ENCODE peak calls at places on chromosome 14, in ten cellular contexts. I is CD4-positive, CD25-positive, alpha-beta regulatory T cell; R is CD8-positive, alpha-beta T cell; M is cardiac muscle cell; L is endothelial cell of umbilical vein; F is right cardiac atrium; P is fibroblast of lung; W is tibial nerve; Q is lower lobe of right lung; J is SK-N-SH. U is an unnamed sample. For H3K9me3, the result is how much of the 10 kb centered on the place peaks cover.

GRCh38 chr14:47102472-47102871 is 450.9 kb upstream of the RPL10L start:
- DNase-seq in I (no peak), R (no peak), M (no peak), L (no peak), F (no peak), P (no peak), W (no peak), Q (no peak), J (no peak), U (no peak)

GRCh38 chr14:74792249-74793039 is 29.3 kb downstream of the YLPM1 start:
- DNase-seq in I (peak), R (no peak), M (no peak), L (peak), F (no peak), P (no peak), W (no peak), Q (no peak), J (no peak), U (no peak)

GRCh38 chr14:69943084-69943797 is 64.0 kb downstream of the SMOC1 start:
- DNase-seq in I (no peak), R (no peak), M (peak), L (no peak), F (no peak), P (no peak), W (no peak), Q (no peak), J (peak), U (no peak)

GRCh38 chr14:60487211-60487610 is 1.3 kb upstream of the C14orf39 start:
- DNase-seq in I (no peak), R (no peak), M (no peak), L (no peak), F (no peak), P (no peak), W (no peak), Q (no peak), J (no peak), U (no peak)

GRCh38 chr14:103679351-103679750 is 35.9 kb downstream of the XRCC3 start:
- DNase-seq in I (peak), R (peak), M (peak), L (peak), F (no peak), P (peak), W (no peak), Q (peak), J (peak), U (no peak)

GRCh38 chr14:29392287-29392686 is 535.4 kb downstream of the PRKD1 start:
- DNase-seq in I (no peak), R (no peak), M (no peak), L (no peak), F (no peak), P (no peak), W (no peak), Q (no peak), J (no peak), U (no peak)

GRCh38 chr14:21097616-21098133 is 780 bp downstream of the ZNF219 start:
- DNase-seq in I (no peak), R (peak), M (peak), L (no peak), F (no peak), P (no peak), W (no peak), Q (peak), J (no peak), U (no peak)

GRCh38 chr14:68526420-68527105 is 266.3 kb downstream of the ZFP36L1 start:
- DNase-seq in I (no peak), R (no peak), M (no peak), L (peak), F (peak), P (no peak), W (no peak), Q (peak), J (no peak), U (no peak)

GRCh38 chr14:74257078-74257987 is 18.1 kb downstream of the VSX2 start:
- DNase-seq in I (peak), R (peak), M (peak), L (peak), F (peak), P (peak), W (peak), Q (peak), J (peak), U (peak)

GRCh38 chr14:103741876-103742275 is 26.3 kb downstream of the ZFYVE21 start:
- DNase-seq in I (no peak), R (no peak), M (no peak), L (no peak), F (no peak), P (no peak), W (no peak), Q (no peak), J (no peak), U (no peak)

GRCh38 chr14:98580131-98580678 is 691.8 kb downstream of the BCL11B start:
- DNase-seq in I (peak), R (no peak), M (peak), L (no peak), F (no peak), P (no peak), W (no peak), Q (no peak), J (no peak), U (no peak)

GRCh38 chr14:76958975-76959710 is 69.4 kb downstream of the IRF2BPL start:
- DNase-seq in I (no peak), R (no peak), M (peak), L (peak), F (peak), P (peak), W (no peak), Q (no peak), J (peak), U (no peak)

GRCh38 chr14:67137744-67138371 is 51.4 kb upstream of the GARIN2 start:
- DNase-seq in I (peak), R (no peak), M (no peak), L (peak), F (no peak), P (peak), W (no peak), Q (no peak), J (peak), U (no peak)

GRCh38 chr14:48560421-48560820 is 885.0 kb upstream of the MDGA2 start:
- DNase-seq in I (no peak), R (no peak), M (no peak), L (no peak), F (no peak), P (no peak), W (no peak), Q (no peak), J (no peak), U (no peak)

GRCh38 chr14:103078860-103079587 is 5.0 kb upstream of the LBHD2 start:
- DNase-seq in I (no peak), R (no peak), M (no peak), L (no peak), F (no peak), P (no peak), W (no peak), Q (no peak), J (no peak), U (no peak)

GRCh38 chr14:60085085-60085484 is 6.6 kb upstream of the PCNX4 start:
- DNase-seq in I (no peak), R (no peak), M (no peak), L (no peak), F (no peak), P (peak), W (no peak), Q (no peak), J (no peak), U (no peak)

GRCh38 chr14:103260629-103261124 is 73.4 kb upstream of the EIF5 start:
- DNase-seq in I (no peak), R (no peak), M (no peak), L (peak), F (peak), P (peak), W (peak), Q (peak), J (peak), U (no peak)

GRCh38 chr14:69711471-69712216 is 55.3 kb upstream of the SRSF5 start:
- DNase-seq in I (no peak), R (no peak), M (no peak), L (no peak), F (no peak), P (no peak), W (no peak), Q (no peak), J (no peak), U (no peak)

GRCh38 chr14:70254476-70254961 is 65.8 kb upstream of the SLC8A3 start:
- DNase-seq in I (no peak), R (no peak), M (peak), L (peak), F (peak), P (peak), W (no peak), Q (peak), J (peak), U (no peak)

GRCh38 chr14:39265741-39266588 is 32.2 kb downstream of the MIA2 start:
- DNase-seq in I (no peak), R (no peak), M (peak), L (peak), F (no peak), P (peak), W (peak), Q (no peak), J (no peak), U (no peak)

GRCh38 chr14:91473046-91473445 is 37.1 kb downstream of the PPP4R3A start:
- DNase-seq in I (no peak), R (no peak), M (no peak), L (peak), F (no peak), P (no peak), W (no peak), Q (no peak), J (no peak), U (no peak)

GRCh38 chr14:33118653-33119052 is 180.0 kb downstream of the NPAS3 start:
- DNase-seq in I (no peak), R (no peak), M (no peak), L (no peak), F (no peak), P (no peak), W (no peak), Q (no peak), J (peak), U (no peak)

GRCh38 chr14:72104011-72104613 is 171.9 kb downstream of the RGS6 start:
- DNase-seq in I (peak), R (no peak), M (peak), L (no peak), F (no peak), P (no peak), W (no peak), Q (peak), J (peak), U (peak)

DNA sequence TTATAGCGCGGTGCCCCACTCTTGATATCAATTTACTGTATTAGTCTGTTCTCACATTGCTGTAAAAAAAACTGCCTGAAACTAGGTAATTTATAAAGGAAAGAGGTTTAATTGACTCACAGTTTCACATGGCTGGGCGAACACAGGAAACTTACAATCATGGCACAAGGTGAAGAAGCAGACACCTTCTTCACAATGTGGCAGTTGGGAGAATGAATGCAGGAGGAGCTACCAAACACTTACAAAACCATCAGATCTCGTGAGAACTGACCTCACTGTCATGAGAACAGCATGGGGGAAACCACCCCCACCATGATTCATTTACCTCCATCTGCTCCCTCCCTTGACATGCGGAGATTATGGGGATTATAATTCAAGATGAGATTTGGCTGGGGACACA is 42.3 kb downstream of the FBXO34 start:
- DNase-seq in I (no peak), R (no peak), M (no peak), L (no peak), F (no peak), P (no peak), W (no peak), Q (no peak), J (no peak), U (no peak)
- H3K9me3 ChIP-seq in I (under half), R (under half), M (under half), L (under half), F (under half), P (under half), W (under half), Q (under half), J (under half), U (under half)

DNA sequence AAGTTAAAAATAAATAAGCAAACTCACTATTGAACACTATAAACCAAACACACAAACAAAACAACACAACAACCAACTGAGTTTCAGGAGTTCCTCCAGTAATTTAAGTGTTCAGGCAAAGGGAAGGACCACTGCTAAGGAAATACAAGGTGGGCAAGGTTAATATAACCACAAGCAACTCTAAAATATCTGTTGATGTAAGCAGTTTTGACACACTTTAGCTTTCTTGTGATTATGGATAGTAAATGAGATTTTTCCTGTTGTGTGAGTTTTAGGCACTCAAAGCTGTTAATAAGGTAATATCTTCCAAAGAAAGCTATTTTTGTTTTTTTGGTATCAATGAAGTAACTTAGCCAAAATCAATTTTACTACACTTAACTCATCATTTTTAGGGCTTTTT is 839.1 kb upstream of the FOXG1 start:
- DNase-seq in I (no peak), R (no peak), M (no peak), L (no peak), F (no peak), P (no peak), W (no peak), Q (no peak), J (no peak), U (no peak)
- H3K9me3 ChIP-seq in I (under half), R (under half), M (under half), L (under half), F (under half), P (under half), W (under half), Q (under half), J (under half), U (under half)

GRCh38 chr14:27148143-27148542 is 550.3 kb upstream of the NOVA1 start:
- DNase-seq in I (no peak), R (no peak), M (no peak), L (no peak), F (no peak), P (no peak), W (no peak), Q (no peak), J (no peak), U (no peak)

DNA sequence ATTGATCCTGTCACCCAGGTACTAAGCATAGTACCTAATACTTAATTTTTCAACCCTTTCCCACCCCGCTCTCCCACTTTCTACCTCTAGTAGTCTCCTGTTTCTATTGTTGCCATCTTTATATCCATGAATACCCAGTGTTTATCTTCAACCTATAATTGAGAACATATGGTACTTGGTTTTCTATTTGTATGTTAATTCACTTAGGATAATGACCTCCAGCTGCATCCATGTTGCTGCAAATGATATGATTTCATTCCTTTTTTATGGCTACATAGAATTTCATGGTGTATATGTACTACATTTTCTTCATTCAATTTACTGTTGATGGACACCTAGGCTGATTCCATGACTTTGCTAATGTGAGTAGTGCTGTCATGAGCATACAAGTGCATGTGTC is 547.3 kb upstream of the NOVA1 start:
- DNase-seq in I (no peak), R (no peak), M (no peak), L (no peak), F (no peak), P (no peak), W (no peak), Q (no peak), J (no peak), U (no peak)
- H3K9me3 ChIP-seq in I (under half), R (under half), M (under half), L (under half), F (under half), P (under half), W (under half), Q (under half), J (under half), U (under half)

GRCh38 chr14:105919458-105920150 is 393.2 kb downstream of the TMEM121 start:
- DNase-seq in I (no peak), R (no peak), M (no peak), L (no peak), F (peak), P (no peak), W (no peak), Q (peak), J (no peak), U (no peak)
- H3K9me3 ChIP-seq in I (under half), R (under half), M (under half), L (under half), F (under half), P (under half), W (under half), Q (under half), J (under half), U (under half)

GRCh38 chr14:36657409-36658090 is 4.1 kb upstream of the PAX9 start:
- DNase-seq in I (no peak), R (no peak), M (no peak), L (no peak), F (no peak), P (no peak), W (no peak), Q (no peak), J (peak), U (no peak)

GRCh38 chr14:36655963-36656768 is 5.5 kb upstream of the PAX9 start:
- DNase-seq in I (peak), R (no peak), M (peak), L (no peak), F (no peak), P (no peak), W (no peak), Q (no peak), J (peak), U (no peak)

GRCh38 chr14:36655571-36655962 is 6.1 kb upstream of the PAX9 start:
- DNase-seq in I (no peak), R (no peak), M (no peak), L (no peak), F (no peak), P (no peak), W (no peak), Q (no peak), J (no peak), U (no peak)

GRCh38 chr14:36658091-36659009 is 3.3 kb upstream of the PAX9 start:
- DNase-seq in I (no peak), R (no peak), M (no peak), L (no peak), F (no peak), P (no peak), W (no peak), Q (no peak), J (no peak), U (no peak)

GRCh38 chr14:36656769-36657408 is 4.8 kb upstream of the PAX9 start:
- DNase-seq in I (no peak), R (no peak), M (no peak), L (no peak), F (no peak), P (peak), W (no peak), Q (no peak), J (no peak), U (no peak)
- H3K9me3 ChIP-seq in I (under half), R (under half), M (under half), L (under half), F (under half), P (under half), W (under half), Q (under half), J (under half), U (under half)

GRCh38 chr14:22475381-22475780 is 113.6 kb downstream of the DAD1 start:
- DNase-seq in I (no peak), R (no peak), M (no peak), L (no peak), F (no peak), P (no peak), W (no peak), Q (no peak), J (no peak), U (no peak)

GRCh38 chr14:22477569-22478194 is 111.3 kb downstream of the DAD1 start:
- DNase-seq in I (no peak), R (no peak), M (no peak), L (no peak), F (no peak), P (no peak), W (no peak), Q (no peak), J (no peak), U (no peak)

GRCh38 chr14:22476005-22476751 is 112.8 kb downstream of the DAD1 start:
- DNase-seq in I (no peak), R (no peak), M (no peak), L (no peak), F (no peak), P (no peak), W (no peak), Q (no peak), J (no peak), U (no peak)

GRCh38 chr14:22478247-22478646 is 110.8 kb downstream of the DAD1 start:
- DNase-seq in I (no peak), R (no peak), M (no peak), L (no peak), F (no peak), P (no peak), W (no peak), Q (no peak), J (no peak), U (no peak)

DNA sequence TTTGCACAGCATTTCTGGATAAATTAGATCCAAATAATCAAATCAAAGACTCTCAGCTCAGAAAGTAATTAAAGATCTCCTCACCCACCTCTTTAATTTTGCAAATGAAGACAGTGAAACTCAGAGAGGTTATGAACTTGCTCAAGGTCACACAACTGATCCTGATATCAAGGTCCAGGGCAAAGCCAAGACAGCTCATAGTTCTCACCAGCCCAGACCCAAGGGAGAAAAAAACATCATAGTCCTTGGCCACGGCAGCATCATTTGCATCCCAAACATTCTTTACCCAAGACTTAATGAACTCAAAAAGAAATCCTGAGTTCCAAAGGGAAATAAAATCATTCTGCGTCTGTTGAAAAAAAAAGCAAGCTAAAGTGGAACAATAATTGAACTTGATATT is 112.1 kb downstream of the DAD1 start:
- DNase-seq in I (no peak), R (no peak), M (no peak), L (no peak), F (no peak), P (no peak), W (no peak), Q (no peak), J (no peak), U (no peak)
- H3K9me3 ChIP-seq in I (under half), R (under half), M (under half), L (under half), F (under half), P (under half), W (under half), Q (under half), J (under half), U (under half)

GRCh38 chr14:35988550-35988949 is 162.4 kb downstream of the BRMS1L start:
- DNase-seq in I (no peak), R (no peak), M (no peak), L (no peak), F (no peak), P (no peak), W (no peak), Q (no peak), J (no peak), U (no peak)

GRCh38 chr14:35988972-35989690 is 163.0 kb downstream of the BRMS1L start:
- DNase-seq in I (no peak), R (no peak), M (no peak), L (no peak), F (no peak), P (no peak), W (no peak), Q (no peak), J (no peak), U (no peak)

GRCh38 chr14:35987731-35988130 is 161.6 kb downstream of the BRMS1L start:
- DNase-seq in I (no peak), R (no peak), M (no peak), L (no peak), F (no peak), P (no peak), W (no peak), Q (no peak), J (no peak), U (no peak)

GRCh38 chr14:35986219-35986573 is 160.1 kb downstream of the BRMS1L start:
- DNase-seq in I (no peak), R (no peak), M (no peak), L (no peak), F (no peak), P (no peak), W (no peak), Q (no peak), J (no peak), U (no peak)

GRCh38 chr14:35985504-35986218 is 159.5 kb downstream of the BRMS1L start:
- DNase-seq in I (no peak), R (no peak), M (peak), L (no peak), F (no peak), P (peak), W (no peak), Q (no peak), J (no peak), U (no peak)
- H3K9me3 ChIP-seq in I (under half), R (under half), M (under half), L (under half), F (under half), P (under half), W (under half), Q (under half), J (under half), U (under half)

GRCh38 chr14:105848570-105848969 is 322.2 kb downstream of the TMEM121 start:
- DNase-seq in I (no peak), R (no peak), M (no peak), L (no peak), F (no peak), P (no peak), W (no peak), Q (no peak), J (no peak), U (no peak)

GRCh38 chr14:105846312-105846711 is 319.9 kb downstream of the TMEM121 start:
- DNase-seq in I (no peak), R (no peak), M (no peak), L (no peak), F (peak), P (no peak), W (no peak), Q (no peak), J (no peak), U (no peak)

GRCh38 chr14:105844810-105845724 is 318.7 kb downstream of the TMEM121 start:
- DNase-seq in I (no peak), R (no peak), M (no peak), L (no peak), F (peak), P (no peak), W (no peak), Q (no peak), J (no peak), U (no peak)

GRCh38 chr14:105845725-105846309 is 319.4 kb downstream of the TMEM121 start:
- DNase-seq in I (no peak), R (no peak), M (no peak), L (no peak), F (peak), P (no peak), W (no peak), Q (no peak), J (no peak), U (no peak)

GRCh38 chr14:105847400-105847799 is 321.0 kb downstream of the TMEM121 start:
- DNase-seq in I (no peak), R (no peak), M (no peak), L (no peak), F (peak), P (no peak), W (no peak), Q (peak), J (no peak), U (no peak)
- H3K9me3 ChIP-seq in I (under half), R (under half), M (under half), L (under half), F (under half), P (under half), W (under half), Q (under half), J (under half), U (under half)

U was measured in T-helper 17 cell.